ENCODE peak calls at places on chromosomes 1 and 21, in seven cellular contexts. X, Z, R, V, P, B and C are unnamed samples.

GRCh38 chr1:236158719-236159118 is 16.4 kb downstream of the GPR137B start:
- DNase-seq in B (no peak), R (no peak), P (no peak), V (no peak), X (no peak), Z (no peak), C (no peak)

GRCh38 chr1:205395616-205396015 is 26.2 kb downstream of the LEMD1 start:
- DNase-seq in P (no peak), R (no peak), V (no peak), B (no peak), Z (no peak), X (no peak), C (no peak)

GRCh38 chr1:48062353-48062752 is 65.2 kb upstream of the TRABD2B start:
- DNase-seq in R (no peak), X (no peak), P (no peak), B (no peak), Z (no peak), V (no peak), C (no peak)

GRCh38 chr21:34196996-34197395 is 123.6 kb downstream of the MRPS6 start:
- DNase-seq in X (no peak), R (no peak), P (no peak), B (no peak), Z (no peak), V (no peak), C (no peak)

GRCh38 chr1:30764396-30764795 is 6.8 kb upstream of the LAPTM5 start:
- DNase-seq in Z (no peak), R (no peak), B (no peak), X (no peak), P (no peak), V (no peak), C (no peak)

GRCh38 chr1:115278241-115278640 is 59.8 kb downstream of the NGF start:
- DNase-seq in X (no peak), R (no peak), Z (no peak), V (no peak), B (no peak), P (no peak), C (no peak)

GRCh38 chr1:35807614-35808375 is at the start of gene AGO4:
- DNase-seq in V (peak; percentile 41), P (peak; percentile 74), Z (peak; percentile 19), R (peak; percentile 72), X (peak; percentile 65), B (peak; percentile 81), C (peak; percentile 67)

GRCh38 chr1:234845097-234845660 is 235.2 kb upstream of the IRF2BP2 start:
- DNase-seq in Z (peak; percentile 91), V (no peak), R (no peak), B (no peak), X (no peak), P (no peak), C (no peak)

GRCh38 chr1:199273837-199274379 is 635.1 kb downstream of the PTPRC start:
- DNase-seq in B (peak; percentile 23), R (no peak), V (no peak), Z (no peak), P (no peak), X (no peak), C (no peak)

GRCh38 chr21:33078907-33079582 is 9.1 kb downstream of the OLIG1 start:
- DNase-seq in X (no peak), Z (peak; percentile 98), B (peak; percentile 62), P (no peak), R (no peak), V (no peak), C (peak; percentile 89)

GRCh38 chr21:29449306-29449940 is 150.7 kb downstream of the BACH1 start:
- DNase-seq in Z (no peak), V (no peak), R (no peak), X (no peak), P (no peak), B (no peak), C (no peak)

GRCh38 chr1:236603896-236604217 is 459 bp downstream of the HEATR1 start:
- DNase-seq in X (no peak), P (no peak), V (no peak), B (peak; percentile 13), R (no peak), Z (no peak), C (no peak)

GRCh38 chr1:30058966-30059365 is 664.4 kb downstream of the MATN1 start:
- DNase-seq in V (no peak), X (no peak), R (no peak), B (peak; percentile 74), Z (no peak), P (no peak), C (no peak)

GRCh38 chr1:210900079-210900478 is 233.9 kb downstream of the KCNH1 start:
- DNase-seq in V (no peak), B (no peak), Z (no peak), P (no peak), R (no peak), X (no peak), C (no peak)

GRCh38 chr1:34829250-34829649 is 30.3 kb downstream of the SMIM12 start:
- DNase-seq in B (no peak), Z (no peak), V (no peak), P (no peak), X (no peak), R (no peak), C (no peak)

GRCh38 chr1:178650950-178651461 is 74.0 kb upstream of the RALGPS2 start:
- DNase-seq in X (no peak), P (no peak), R (no peak), B (peak; percentile 71), Z (no peak), V (no peak), C (no peak)

GRCh38 chr1:73635021-73635420 is 563.0 kb downstream of the LRRIQ3 start:
- DNase-seq in Z (no peak), R (no peak), X (no peak), P (no peak), B (no peak), V (no peak), C (no peak)

GRCh38 chr1:6286266-6286665 is 25.4 kb upstream of the GPR153 start:
- DNase-seq in R (no peak), B (no peak), Z (no peak), P (no peak), X (no peak), V (no peak), C (no peak)

GRCh38 chr1:27686223-27686990 is 14.4 kb upstream of the IFI6 start:
- DNase-seq in R (no peak), V (no peak), X (no peak), Z (no peak), B (peak; percentile 65), P (no peak), C (no peak)
- TF ChIP-seq CTCF in R (no peak), V (no peak), X (no peak), Z (no peak), B (no peak), P (no peak), C (no peak)

GRCh38 chr1:52748119-52748518 is 21.9 kb downstream of the ZYG11B start:
- DNase-seq in B (no peak), R (no peak), P (no peak), V (no peak), Z (no peak), X (no peak), C (no peak)
- TF ChIP-seq CTCF in B (peak; percentile 35), R (peak; percentile 35), P (peak; percentile 54), V (peak; percentile 11), Z (peak; percentile 11), X (no peak), C (no peak)

GRCh38 chr1:107292012-107292411 is 151.2 kb downstream of the NTNG1 start:
- DNase-seq in Z (no peak), V (no peak), R (no peak), P (no peak), B (no peak), X (no peak), C (no peak)
- TF ChIP-seq CTCF in Z (no peak), V (no peak), R (no peak), P (no peak), B (no peak), X (no peak), C (no peak)

GRCh38 chr1:64934115-64934880 is 32.1 kb downstream of the JAK1 start:
- DNase-seq in P (peak; percentile 31), X (no peak), B (peak; percentile 38), Z (no peak), R (no peak), V (peak; percentile 39), C (no peak)
- TF ChIP-seq CTCF in P (no peak), X (no peak), B (no peak), Z (no peak), R (no peak), V (no peak), C (no peak)

GRCh38 chr1:227781314-227781930 is 34.1 kb upstream of the PRSS38 start:
- DNase-seq in R (no peak), X (no peak), Z (no peak), B (no peak), V (no peak), P (no peak), C (no peak)
- TF ChIP-seq CTCF in R (no peak), X (no peak), Z (no peak), B (no peak), V (no peak), P (no peak), C (no peak)

DNA sequence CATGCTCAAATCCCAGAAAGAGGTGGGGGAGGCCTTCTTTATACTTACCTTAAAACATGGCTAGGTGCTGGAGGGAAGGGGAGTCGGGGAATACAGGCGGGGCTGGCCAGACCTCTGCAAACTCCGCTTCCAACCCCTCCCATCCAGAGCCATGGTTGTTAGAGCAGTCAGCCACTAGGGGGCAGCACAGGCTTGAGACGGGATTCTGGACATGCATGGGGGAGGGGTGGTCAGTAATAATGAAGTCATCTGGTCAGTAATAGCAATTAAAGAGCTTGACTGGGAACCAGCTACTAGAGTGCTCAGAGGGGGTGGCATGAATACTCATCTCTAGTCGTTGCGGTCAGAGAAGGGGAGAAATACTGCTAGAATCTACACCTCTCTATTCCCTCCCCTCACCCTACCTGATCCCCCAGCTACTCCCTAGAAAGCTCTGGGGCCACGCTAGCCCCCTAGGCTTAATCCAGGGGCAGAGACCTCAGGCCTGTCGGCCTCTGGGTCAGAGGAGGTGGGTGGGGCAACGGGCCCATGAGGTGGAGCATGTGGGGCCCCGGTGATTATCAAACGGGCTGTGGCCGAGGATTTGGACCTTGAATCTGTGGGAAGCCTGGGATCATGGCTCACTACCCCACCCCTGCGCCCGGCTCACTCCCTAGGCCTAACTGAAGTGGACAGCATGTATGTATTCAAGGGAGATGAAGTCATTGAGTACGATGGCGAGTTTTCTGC is 2.9 kb downstream of the CASQ1 start:
- DNase-seq in B (peak; percentile 94), P (peak; percentile 86), R (peak; percentile 82), Z (peak; percentile 85), X (peak; percentile 91), V (peak; percentile 90), C (peak; percentile 79)
- TF ChIP-seq CTCF in B (peak; percentile 93), P (peak; percentile 97), R (peak; percentile 97), Z (peak; percentile 99), X (peak; percentile 98), V (peak; percentile 97), C (peak; percentile 98)